ENCODE peak calls at places on chromosomes 16 and 17, in four cellular contexts. J is K562, K is HepG2, M is IMR-90. Q is an unnamed sample.

GRCh38 chr16:716250-716607 is 1.3 kb downstream of the METRN start:
- DNase-seq in J (peak; percentile 42), K (peak; percentile 80), M (no peak), Q (peak; percentile 77)

GRCh38 chr16:89712476-89712805 is 8.3 kb downstream of the VPS9D1 start:
- DNase-seq in J (no peak), K (no peak), M (peak; percentile 28), Q (no peak)

GRCh38 chr17:79933863-79934652 is 94.8 kb upstream of the CBX4 start:
- DNase-seq in J (no peak), K (no peak), M (peak; percentile 26), Q (peak; percentile 60)

GRCh38 chr17:9696279-9697044 is 51.1 kb downstream of the USP43 start:
- DNase-seq in J (no peak), K (no peak), M (no peak), Q (no peak)

GRCh38 chr16:23485841-23486240 is 24.5 kb downstream of the GGA2 start:
- DNase-seq in J (no peak), K (no peak), M (no peak), Q (no peak)

GRCh38 chr16:85573696-85574641 is 39.2 kb upstream of the GSE1 start:
- DNase-seq in J (peak; percentile 78), K (no peak), M (peak; percentile 78), Q (no peak)

GRCh38 chr17:956905-957304 is 22.7 kb downstream of the NXN start:
- DNase-seq in J (peak; percentile 12), K (no peak), M (no peak), Q (peak; percentile 69)

GRCh38 chr17:48519427-48519826 is 11.4 kb downstream of the HOXB1 start:
- DNase-seq in J (peak; percentile 32), K (no peak), M (no peak), Q (no peak)

GRCh38 chr16:4339455-4339854 is 11.7 kb downstream of the PAM16 start:
- DNase-seq in J (no peak), K (no peak), M (no peak), Q (no peak)

GRCh38 chr16:24988137-24988535 is 27.0 kb downstream of the ARHGAP17 start:
- DNase-seq in J (no peak), K (no peak), M (peak; percentile 60), Q (no peak)

GRCh38 chr16:31301708-31302400 is 42.1 kb downstream of the ITGAM start:
- DNase-seq in J (peak; percentile 24), K (no peak), M (no peak), Q (peak; percentile 30)

GRCh38 chr17:57585341-57586098 is 159.6 kb downstream of the CCDC182 start:
- DNase-seq in J (no peak), K (no peak), M (no peak), Q (no peak)

GRCh38 chr17:82241183-82241925 is 12.5 kb downstream of the SLC16A3 start:
- DNase-seq in J (no peak), K (peak; percentile 78), M (peak; percentile 36), Q (peak; percentile 74)

GRCh38 chr17:41966453-41967140 is at the start of gene CNP:
- DNase-seq in J (peak; percentile 97), K (peak; percentile 82), M (peak; percentile 87), Q (peak; percentile 95)

GRCh38 chr16:79672524-79672923 is 72.0 kb upstream of the MAF start:
- DNase-seq in J (no peak), K (no peak), M (no peak), Q (no peak)

GRCh38 chr16:50313596-50314483 is 47.5 kb downstream of the ADCY7 start:
- DNase-seq in J (no peak), K (peak; percentile 95), M (peak; percentile 12), Q (no peak)

GRCh38 chr16:89870440-89870839 is 3.0 kb upstream of the TCF25 start:
- DNase-seq in J (no peak), K (no peak), M (no peak), Q (no peak)

GRCh38 chr16:29745853-29746345 is at the start of gene C16orf54:
- DNase-seq in J (no peak), K (no peak), M (no peak), Q (no peak)

GRCh38 chr17:3773511-3773910 is 27.5 kb downstream of the ITGAE start:
- DNase-seq in J (no peak), K (no peak), M (peak; percentile 74), Q (no peak)

GRCh38 chr17:59870482-59870881 is 22.3 kb downstream of the TUBD1 start:
- DNase-seq in J (no peak), K (no peak), M (no peak), Q (no peak)

GRCh38 chr16:86669937-86670772 is 91.8 kb downstream of the FOXL1 start:
- DNase-seq in J (no peak), K (no peak), M (peak; percentile 61), Q (no peak)

GRCh38 chr16:8853150-8853549 is 15.7 kb downstream of the CARHSP1 start:
- DNase-seq in J (no peak), K (no peak), M (no peak), Q (no peak)

GRCh38 chr17:5472511-5472910 is 3.7 kb upstream of the DHX33 start:
- DNase-seq in J (no peak), K (no peak), M (no peak), Q (no peak)

GRCh38 chr17:72030067-72030899 is 90.5 kb upstream of the SOX9 start:
- DNase-seq in J (no peak), K (peak; percentile 16), M (peak; percentile 61), Q (peak; percentile 82)

GRCh38 chr17:68461589-68461988 is 4.3 kb upstream of the WIPI1 start:
- DNase-seq in J (no peak), K (no peak), M (no peak), Q (no peak)

GRCh38 chr17:80265205-80266068 is 4.8 kb downstream of the RNF213 start:
- DNase-seq in J (no peak), K (no peak), M (no peak), Q (no peak)

GRCh38 chr17:61058066-61058465 is 341.6 kb upstream of the TBX2 start:
- DNase-seq in J (no peak), K (no peak), M (no peak), Q (no peak)

GRCh38 chr16:72228014-72228413 is 56.1 kb upstream of the PMFBP1 start:
- DNase-seq in J (no peak), K (no peak), M (no peak), Q (no peak)
- TF ChIP-seq MAZ in J (no peak), K (no peak), M (no peak), Q (no peak)

GRCh38 chr17:17754719-17755686 is 73.7 kb downstream of the RAI1 start:
- DNase-seq in J (no peak), K (no peak), M (no peak), Q (no peak)
- TF ChIP-seq MAZ in J (no peak), K (no peak), M (no peak), Q (no peak)

DNA sequence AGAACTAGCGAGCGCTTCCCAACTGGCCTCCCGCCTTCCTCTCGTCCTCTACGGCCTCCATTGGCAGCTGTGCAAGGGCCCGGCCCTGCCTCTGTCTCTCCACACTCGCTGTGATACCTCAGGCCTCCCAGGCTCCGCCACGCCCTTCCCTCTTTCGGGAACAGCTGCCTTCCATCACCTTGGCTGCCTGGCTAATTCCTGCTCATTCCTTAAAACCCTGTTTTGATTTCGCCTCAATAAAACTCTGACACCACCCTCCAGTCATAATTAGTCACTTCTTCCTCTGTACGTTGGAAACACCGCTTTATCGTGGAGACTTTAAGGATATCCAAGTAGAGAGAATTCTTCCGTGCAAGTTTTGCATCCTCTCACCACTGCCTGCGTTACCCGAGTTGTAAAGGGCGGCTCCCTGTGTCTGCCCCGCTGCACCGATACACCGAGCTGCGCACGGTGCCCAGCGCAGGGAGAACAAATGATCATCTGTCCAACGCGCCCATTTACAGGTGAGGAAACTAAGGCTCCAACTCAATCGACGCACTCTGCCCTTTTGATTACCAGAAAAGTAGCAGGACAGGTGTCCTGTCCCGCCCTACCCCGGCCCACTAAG is 139.6 kb downstream of the SEC14L1 start:
- DNase-seq in J (no peak), K (no peak), M (peak; percentile 84), Q (no peak)
- TF ChIP-seq MAZ in J (no peak), K (no peak), M (no peak), Q (no peak)

DNA sequence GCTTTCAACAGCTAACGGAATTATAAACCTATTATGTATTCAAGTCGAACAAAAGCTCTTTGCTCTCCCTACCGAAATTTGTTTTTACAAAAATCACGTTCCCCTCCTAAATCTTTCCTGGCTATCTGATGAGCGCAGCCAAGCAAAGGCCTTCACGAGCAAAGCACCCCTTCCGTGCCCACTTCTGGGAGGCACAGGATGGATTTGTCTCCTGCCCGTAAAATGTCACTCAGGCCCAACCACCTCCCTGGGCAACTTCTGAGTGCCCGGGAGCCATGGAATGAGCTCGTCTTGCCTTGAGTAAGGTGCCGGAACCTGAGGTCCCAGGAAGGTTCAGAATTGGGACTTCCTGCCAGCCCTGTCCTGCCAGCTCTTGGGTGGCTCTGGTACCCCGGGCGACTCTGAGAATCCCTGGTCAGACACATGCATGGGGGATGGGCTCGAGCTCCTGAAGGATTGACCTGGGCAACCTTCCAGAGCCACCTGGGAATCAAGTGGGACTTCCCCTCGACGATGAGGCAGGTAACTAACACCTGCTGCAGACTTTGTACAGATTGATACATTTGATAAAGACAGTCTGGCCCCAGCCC is 19.8 kb downstream of the SLC7A5 start:
- DNase-seq in J (no peak), K (no peak), M (no peak), Q (no peak)
- TF ChIP-seq MAZ in J (no peak), K (no peak), M (no peak), Q (no peak)

GRCh38 chr17:62804822-62805221 is 3.3 kb downstream of the MARCHF10 start:
- DNase-seq in J (no peak), K (no peak), M (peak; percentile 75), Q (peak; percentile 91)

GRCh38 chr17:62805234-62805633 is 2.9 kb downstream of the MARCHF10 start:
- DNase-seq in J (no peak), K (no peak), M (peak; percentile 47), Q (no peak)

GRCh38 chr17:62809656-62810055 is 1.5 kb upstream of the MARCHF10 start:
- DNase-seq in J (no peak), K (no peak), M (peak; percentile 61), Q (no peak)

GRCh38 chr17:62808576-62808970 is 459 bp upstream of the MARCHF10 start:
- DNase-seq in J (no peak), K (no peak), M (no peak), Q (no peak)

DNA sequence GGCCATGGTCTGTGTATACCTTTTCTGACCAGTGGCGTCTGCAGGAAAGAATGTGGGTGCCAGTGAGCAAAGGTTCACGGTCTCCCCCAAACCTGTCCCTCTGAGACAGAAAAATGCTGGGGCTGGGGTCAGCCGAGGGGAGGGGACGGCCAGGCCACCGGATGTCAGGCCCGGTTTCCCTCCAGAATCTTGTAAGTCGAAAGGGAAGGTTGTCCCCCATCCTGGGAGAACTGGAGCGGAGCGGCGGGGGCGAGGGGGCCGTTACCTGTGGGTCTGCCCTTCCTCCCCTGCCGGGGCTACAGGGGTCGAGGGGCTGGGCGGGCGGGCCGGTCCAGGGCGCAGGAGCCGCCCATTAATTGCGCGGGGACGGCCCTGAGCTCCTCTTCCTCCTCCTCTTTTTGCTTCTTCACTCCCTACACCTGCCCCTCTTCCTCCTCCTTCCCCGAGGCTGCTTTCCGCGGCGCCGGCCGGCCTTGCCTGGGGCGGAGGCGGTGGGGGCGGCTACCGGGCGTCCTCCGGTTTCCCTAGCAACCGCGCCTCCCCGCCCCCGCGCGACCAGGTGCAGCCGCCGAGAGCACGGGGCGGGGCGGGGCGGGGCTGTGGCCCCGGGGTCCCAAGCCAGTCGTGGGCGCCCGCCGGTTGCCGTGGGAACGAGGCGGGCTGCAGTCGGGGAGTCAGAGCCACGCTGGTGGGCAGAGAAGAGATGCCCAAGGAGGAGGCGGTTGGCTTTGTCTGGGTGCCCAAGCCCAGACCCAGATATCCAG is at the start of gene MARCHF10:
- DNase-seq in J (peak; percentile 88), K (no peak), M (no peak), Q (no peak)
- TF ChIP-seq MAZ in J (no peak), K (no peak), M (no peak), Q (no peak)

Q was measured in A549.